ENCODE peak calls at places on chromosomes 13 and 19, in four cellular contexts. S, D, X and G are unnamed samples.
A peak's percentile ranks its signal among the peaks of the same experiment; 100 is the strongest.

GRCh38 chr13:85819513-85819912 is 20.3 kb upstream of the SLITRK6 start:
- DNase-seq in S (no peak), D (no peak), X (no peak), G (no peak)

GRCh38 chr13:98214707-98215106 is 37.6 kb upstream of the RNF113B start:
- DNase-seq in S (no peak), D (no peak), X (no peak), G (peak; percentile 61)

GRCh38 chr13:35817642-35818576 is 313.3 kb downstream of the DCLK1 start:
- DNase-seq in S (no peak), D (no peak), X (no peak), G (no peak)

GRCh38 chr19:50174100-50174793 is 11.2 kb upstream of the IZUMO2 start:
- DNase-seq in S (no peak), D (no peak), X (no peak), G (no peak)

GRCh38 chr19:55062735-55063491 is at the start of gene RDH13:
- DNase-seq in S (peak; percentile 97), D (peak; percentile 97), X (peak; percentile 99), G (peak; percentile 98)

GRCh38 chr19:10230155-10230903 is 802 bp downstream of the S1PR2 start:
- DNase-seq in S (peak; percentile 37), D (peak; percentile 34), X (peak; percentile 74), G (peak; percentile 51)

GRCh38 chr19:1257475-1258160 is 9.2 kb downstream of the MIDN start:
- DNase-seq in S (no peak), D (no peak), X (no peak), G (no peak)

GRCh38 chr13:30446122-30446500 is 19.6 kb downstream of the HMGB1 start:
- DNase-seq in S (no peak), D (no peak), X (no peak), G (no peak)

GRCh38 chr19:13917888-13918406 is 11.9 kb downstream of the CC2D1A start:
- DNase-seq in S (no peak), D (no peak), X (no peak), G (no peak)